ENCODE peak calls at places on chromosomes 13 and 19, in seven cellular contexts. R, Z, F, E, M, X and L are unnamed samples.

GRCh38 chr13:23609414-23610186 is 39.4 kb downstream of the TNFRSF19 start:
- DNase-seq in R (no peak), Z (no peak), F (peak), E (peak), M (peak), X (no peak), L (peak)

GRCh38 chr13:46896346-46897138 is at the start of gene HTR2A:
- DNase-seq in R (peak), Z (no peak), F (peak), E (no peak), M (no peak), X (peak), L (peak)

GRCh38 chr13:98571955-98572662 is 4.8 kb downstream of the STK24 start:
- DNase-seq in R (no peak), Z (peak), F (peak), E (no peak), M (peak), X (no peak), L (peak)

GRCh38 chr13:101880581-101880980 is 428.1 kb downstream of the ITGBL1 start:
- DNase-seq in R (no peak), Z (no peak), F (no peak), E (no peak), M (no peak), X (no peak), L (no peak)

GRCh38 chr13:113082198-113083021 is 23.2 kb upstream of the F7 start:
- DNase-seq in R (no peak), Z (no peak), F (no peak), E (no peak), M (no peak), X (no peak), L (no peak)

GRCh38 chr13:29103036-29103800 is 283.1 kb downstream of the MTUS2 start:
- DNase-seq in R (no peak), Z (no peak), F (no peak), E (no peak), M (no peak), X (no peak), L (no peak)

GRCh38 chr19:32416749-32417469 is 11.3 kb downstream of the DPY19L3 start:
- DNase-seq in R (no peak), Z (no peak), F (peak), E (no peak), M (peak), X (no peak), L (peak)

GRCh38 chr13:102128216-102128800 is 273.5 kb downstream of the FGF14 start:
- DNase-seq in R (no peak), Z (peak), F (peak), E (no peak), M (peak), X (no peak), L (peak)

GRCh38 chr13:97316390-97316789 is 94.3 kb downstream of the MBNL2 start:
- DNase-seq in R (no peak), Z (no peak), F (no peak), E (no peak), M (no peak), X (no peak), L (no peak)

GRCh38 chr19:3145909-3146676 is 10.3 kb downstream of the GNA15 start:
- DNase-seq in R (no peak), Z (no peak), F (no peak), E (peak), M (no peak), X (no peak), L (no peak)

GRCh38 chr13:71864981-71865857 is 1.8 kb downstream of the DACH1 start:
- DNase-seq in R (no peak), Z (no peak), F (peak), E (peak), M (no peak), X (peak), L (no peak)

GRCh38 chr19:1509589-1510441 is 3.0 kb downstream of the ADAMTSL5 start:
- DNase-seq in R (no peak), Z (no peak), F (no peak), E (no peak), M (no peak), X (no peak), L (no peak)

GRCh38 chr13:93558637-93559036 is 332.0 kb downstream of the GPC6 start:
- DNase-seq in R (no peak), Z (no peak), F (no peak), E (no peak), M (no peak), X (no peak), L (peak)

GRCh38 chr19:51719251-51719901 is 4.4 kb downstream of the HAS1 start:
- DNase-seq in R (no peak), Z (no peak), F (no peak), E (no peak), M (no peak), X (peak), L (no peak)

GRCh38 chr19:2720777-2721569 is at the start of gene DIRAS1:
- DNase-seq in R (no peak), Z (no peak), F (no peak), E (no peak), M (no peak), X (peak), L (no peak)

GRCh38 chr19:49113762-49114629 is at the start of gene LIN7B:
- DNase-seq in R (peak), Z (no peak), F (peak), E (no peak), M (peak), X (no peak), L (peak)

GRCh38 chr19:28472843-28473242 is 740.1 kb downstream of the UQCRFS1 start:
- DNase-seq in R (no peak), Z (no peak), F (peak), E (peak), M (no peak), X (no peak), L (no peak)

GRCh38 chr13:39961036-39961435 is 305.6 kb downstream of the COG6 start:
- DNase-seq in R (no peak), Z (no peak), F (no peak), E (no peak), M (no peak), X (no peak), L (no peak)

GRCh38 chr19:39083983-39084731 is at the start of gene ACP7:
- DNase-seq in R (peak), Z (no peak), F (no peak), E (no peak), M (no peak), X (no peak), L (no peak)

GRCh38 chr19:33443638-33444195 is 70.2 kb downstream of the CEBPG start:
- DNase-seq in R (no peak), Z (no peak), F (no peak), E (no peak), M (no peak), X (no peak), L (no peak)

GRCh38 chr13:108962652-108963051 is 333.2 kb downstream of the MYO16 start:
- DNase-seq in R (no peak), Z (no peak), F (peak), E (no peak), M (no peak), X (no peak), L (no peak)